ENCODE peak calls at places on chromosomes 16 and 17, in eight cellular contexts. X, N, S, A, T, R, Q and L are unnamed samples.
A peak's percentile ranks its signal among the peaks of the same experiment; 100 is the strongest.

GRCh38 chr17:58060596-58061191 is 22.5 kb upstream of the DYNLL2 start:
- DNase-seq in N (no peak), Q (no peak), R (no peak), A (no peak), T (no peak), S (no peak), X (peak; percentile 22), L (peak; percentile 42)

GRCh38 chr16:57115504-57116182 is 23.3 kb downstream of the CPNE2 start:
- DNase-seq in R (no peak), T (no peak), N (peak; percentile 70), Q (no peak), A (peak; percentile 84), X (peak; percentile 37), S (no peak), L (no peak)

GRCh38 chr17:17528696-17529652 is 32.8 kb upstream of the RASD1 start:
- DNase-seq in N (no peak), X (no peak), R (no peak), T (no peak), Q (no peak), A (no peak), S (no peak), L (no peak)

GRCh38 chr16:278863-279366 is 1.5 kb upstream of the ARHGDIG start:
- DNase-seq in Q (peak; percentile 59), X (no peak), R (no peak), N (no peak), A (peak; percentile 49), S (no peak), T (peak; percentile 49), L (peak; percentile 13)

GRCh38 chr17:31550389-31551056 is 159.0 kb downstream of the RAB11FIP4 start:
- DNase-seq in X (peak; percentile 41), S (no peak), T (no peak), N (no peak), Q (no peak), A (no peak), R (no peak), L (peak; percentile 59)

GRCh38 chr17:49359990-49360795 is 1.9 kb downstream of the ZNF652 start:
- DNase-seq in N (no peak), X (no peak), Q (peak; percentile 18), S (no peak), T (peak; percentile 28), A (peak; percentile 6), R (peak; percentile 57), L (peak; percentile 23)

GRCh38 chr16:53924311-53924860 is 220.4 kb downstream of the FTO start:
- DNase-seq in R (no peak), Q (no peak), X (peak; percentile 13), T (no peak), A (peak; percentile 40), N (no peak), S (no peak), L (no peak)

GRCh38 chr16:2333772-2334379 is 6.7 kb downstream of the ABCA3 start:
- DNase-seq in A (no peak), X (no peak), R (no peak), S (peak; percentile 45), Q (peak; percentile 66), N (no peak), T (no peak), L (peak; percentile 9)

GRCh38 chr17:79754359-79754758 is 23.6 kb upstream of the CBX2 start:
- DNase-seq in T (no peak), X (no peak), Q (no peak), S (no peak), A (no peak), R (no peak), N (no peak), L (no peak)

GRCh38 chr16:26605872-26606271 is 460.9 kb upstream of the C16orf82 start:
- DNase-seq in Q (no peak), A (no peak), T (peak; percentile 64), N (no peak), X (no peak), R (no peak), S (no peak), L (no peak)

GRCh38 chr17:42389902-42390301 is 1.7 kb upstream of the STAT3 start:
- DNase-seq in R (no peak), T (no peak), N (no peak), S (no peak), X (no peak), Q (no peak), A (no peak), L (no peak)

GRCh38 chr17:48051706-48052486 is 3.7 kb downstream of the NFE2L1 start:
- DNase-seq in S (no peak), N (no peak), R (no peak), A (peak; percentile 28), Q (no peak), T (no peak), X (peak; percentile 78), L (peak; percentile 87)

GRCh38 chr17:36778458-36778857 is 158.8 kb upstream of the LHX1 start:
- DNase-seq in Q (no peak), N (no peak), T (no peak), R (no peak), A (no peak), X (no peak), S (no peak), L (no peak)

GRCh38 chr16:49857423-49858181 is 1.7 kb upstream of the ZNF423 start:
- DNase-seq in S (peak; percentile 60), A (peak; percentile 85), X (peak; percentile 85), R (peak; percentile 78), T (peak; percentile 68), N (peak; percentile 86), Q (peak; percentile 32), L (peak; percentile 60)

GRCh38 chr16:46620265-46621005 is 744 bp downstream of the SHCBP1 start:
- DNase-seq in T (peak; percentile 67), R (peak; percentile 53), Q (peak; percentile 20), A (no peak), N (no peak), S (no peak), X (no peak), L (peak; percentile 63)

GRCh38 chr17:44992242-44992939 is 24.3 kb upstream of the C1QL1 start:
- DNase-seq in Q (no peak), T (no peak), S (no peak), N (no peak), R (no peak), X (no peak), A (no peak), L (no peak)
- H3K9me3 ChIP-seq in Q (no peaks in the 10 kb centered on the region), T (no peaks in the 10 kb centered on the region), S (no peaks in the 10 kb centered on the region), N (no peaks in the 10 kb centered on the region), R (no peaks in the 10 kb centered on the region), X (no peaks in the 10 kb centered on the region), A (no peaks in the 10 kb centered on the region), L (no peaks in the 10 kb centered on the region)

GRCh38 chr17:9672691-9673090 is 27.4 kb downstream of the USP43 start:
- DNase-seq in N (no peak), X (no peak), Q (no peak), S (no peak), R (no peak), A (no peak), T (no peak), L (no peak)

GRCh38 chr17:9677932-9678331 is 32.6 kb downstream of the USP43 start:
- DNase-seq in A (no peak), T (no peak), X (no peak), N (no peak), S (no peak), Q (no peak), R (no peak), L (no peak)

GRCh38 chr17:9676742-9677387 is 31.5 kb downstream of the USP43 start:
- DNase-seq in N (no peak), S (peak; percentile 91), X (no peak), A (no peak), T (no peak), R (no peak), Q (peak; percentile 94), L (peak; percentile 70)

GRCh38 chr17:9676084-9676483 is 30.8 kb downstream of the USP43 start:
- DNase-seq in X (peak; percentile 19), A (no peak), Q (peak; percentile 22), T (no peak), S (no peak), R (no peak), N (no peak), L (peak; percentile 5)

DNA sequence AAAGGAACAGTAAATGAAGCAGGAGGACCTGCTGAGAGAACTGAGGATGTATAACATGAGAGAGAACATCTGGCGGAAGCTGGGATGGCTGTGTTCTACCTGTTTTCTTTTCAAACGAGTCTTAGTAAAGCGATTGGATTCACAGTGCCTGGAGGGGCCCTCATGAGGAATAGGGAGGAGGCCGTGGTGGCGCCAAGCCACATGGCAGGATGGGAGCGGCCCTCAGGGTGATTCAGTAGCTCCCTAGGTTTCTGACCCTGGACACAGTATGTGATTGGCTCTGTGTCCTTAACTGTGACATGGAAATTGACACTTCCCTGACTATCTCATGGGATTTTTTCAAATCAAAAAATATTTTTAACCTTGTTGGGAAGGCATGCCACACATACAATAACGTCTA is 32.1 kb downstream of the USP43 start:
- DNase-seq in X (no peak), N (no peak), Q (peak; percentile 45), S (no peak), T (no peak), A (no peak), R (no peak), L (no peak)
- TF ChIP-seq EZH2phosphoT487 in X (no peak), N (no peak), Q (no peak), S (no peak), T (no peak), A (no peak), R (no peak), L (no peak)

DNA sequence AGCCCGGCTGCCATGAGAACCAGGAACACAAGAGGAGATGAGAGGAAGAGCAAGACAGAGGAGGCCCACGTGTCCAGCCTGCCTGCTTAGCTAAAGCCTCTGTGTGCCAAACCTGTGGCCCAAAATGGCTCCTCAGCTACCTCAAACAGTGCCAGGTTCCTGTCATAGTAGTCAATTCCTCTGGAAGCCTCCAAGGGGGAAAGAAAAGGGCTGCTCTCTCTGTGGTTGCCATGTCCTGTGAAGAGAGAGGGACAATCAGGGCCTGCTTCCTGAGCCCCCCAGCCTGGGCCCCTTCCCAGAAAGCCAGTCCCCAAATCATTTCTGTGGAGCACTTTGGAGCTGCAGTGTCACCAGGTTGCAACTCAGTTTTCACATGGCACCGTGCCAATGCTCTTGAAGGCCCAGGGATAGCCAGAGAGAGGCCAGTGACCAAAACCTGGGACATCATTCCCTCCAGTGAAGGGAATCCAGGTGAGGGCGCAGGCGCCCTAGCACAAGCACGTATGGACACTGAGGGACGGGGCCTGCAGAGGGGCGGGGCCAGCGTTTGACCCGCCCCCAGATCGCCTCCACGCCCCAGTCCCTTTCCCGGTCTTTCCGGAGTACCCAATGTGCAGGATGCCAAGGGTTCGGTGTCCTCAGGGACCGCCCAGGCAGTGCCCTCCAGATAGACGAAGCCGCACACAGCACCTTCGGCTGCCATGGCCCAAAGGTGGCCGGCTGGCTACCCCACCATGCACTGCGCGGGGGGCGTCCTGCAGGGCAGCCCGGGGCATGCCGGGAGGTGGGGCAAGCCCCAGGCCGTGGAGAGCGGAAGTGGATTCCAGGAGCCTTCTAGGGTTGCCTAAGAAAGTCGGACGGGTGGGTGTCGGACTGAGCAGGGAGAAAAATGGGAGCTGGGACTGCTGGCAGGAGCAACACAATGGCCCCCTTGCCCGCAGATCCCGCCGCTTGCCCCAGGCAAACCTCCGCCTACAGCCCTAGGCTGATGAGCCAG is 4.8 kb downstream of the SLC12A4 start:
- DNase-seq in T (no peak), A (no peak), S (no peak), X (no peak), Q (no peak), R (no peak), N (no peak), L (peak; percentile 39)
- H3K9me3 ChIP-seq in T (no peaks in the 10 kb centered on the region), A (no peaks in the 10 kb centered on the region), S (no peaks in the 10 kb centered on the region), X (no peaks in the 10 kb centered on the region), Q (no peaks in the 10 kb centered on the region), R (no peaks in the 10 kb centered on the region), N (no peaks in the 10 kb centered on the region), L (no peaks in the 10 kb centered on the region)

DNA sequence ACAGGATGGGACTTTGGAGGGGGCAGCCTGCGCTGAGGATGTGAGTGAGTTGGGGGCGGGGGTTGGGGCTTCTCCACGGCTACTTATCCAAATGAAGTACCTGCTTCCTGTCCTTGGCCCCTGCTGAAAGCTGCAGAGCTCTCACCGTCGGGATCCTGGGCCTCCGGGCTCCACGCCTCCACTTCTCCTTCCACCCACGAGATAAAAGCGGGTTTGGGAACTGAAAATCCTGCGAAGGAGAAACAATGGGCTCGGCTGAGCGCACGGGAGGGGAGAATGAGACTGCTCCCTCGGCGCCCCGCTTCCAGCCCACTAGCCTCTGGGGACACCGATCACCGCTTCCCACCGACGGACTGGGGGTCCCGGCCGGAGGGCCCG is 486 bp downstream of the ZNF785 start:
- DNase-seq in N (peak; percentile 64), R (no peak), Q (peak; percentile 4), S (no peak), A (peak; percentile 37), X (peak; percentile 21), T (no peak), L (peak; percentile 64)
- TF ChIP-seq EZH2phosphoT487 in N (no peak), R (no peak), Q (no peak), S (no peak), A (no peak), X (no peak), T (no peak), L (no peak)